ENCODE peak calls at places on chromosomes 12 and 14, in ten cellular contexts. U, A, V, C, F, Z, Y, Q, W and D are unnamed samples.

GRCh38 chr12:80936353-80936641 is 1.4 kb downstream of the LIN7A start:
- DNase-seq in U (no peak), A (no peak), V (no peak), C (no peak), F (no peak), Z (no peak), Y (no peak), Q (no peak), W (no peak), D (no peak)

GRCh38 chr14:98130691-98131090 is 1141.3 kb downstream of the BCL11B start:
- DNase-seq in U (no peak), A (no peak), V (no peak), C (no peak), F (no peak), Z (no peak), Y (no peak), Q (no peak), W (no peak), D (no peak)

GRCh38 chr14:86296173-86296572 is 766.2 kb downstream of the FLRT2 start:
- DNase-seq in U (no peak), A (peak; percentile 54), V (no peak), C (no peak), F (no peak), Z (no peak), Y (no peak), Q (no peak), W (no peak), D (no peak)

GRCh38 chr14:59150990-59151389 is 37.5 kb upstream of the DAAM1 start:
- DNase-seq in U (peak; percentile 82), A (no peak), V (no peak), C (no peak), F (no peak), Z (no peak), Y (no peak), Q (peak; percentile 30), W (no peak), D (no peak)

GRCh38 chr12:41932470-41932991 is 212.1 kb downstream of the GXYLT1 start:
- DNase-seq in U (peak; percentile 72), A (peak; percentile 10), V (no peak), C (no peak), F (peak; percentile 6), Z (peak; percentile 74), Y (no peak), Q (peak; percentile 62), W (peak; percentile 27), D (no peak)

GRCh38 chr12:88816201-88816600 is 235.9 kb upstream of the KITLG start:
- DNase-seq in U (no peak), A (peak; percentile 83), V (no peak), C (no peak), F (no peak), Z (no peak), Y (no peak), Q (no peak), W (no peak), D (no peak)

GRCh38 chr12:19764408-19764807 is 325.1 kb downstream of the AEBP2 start:
- DNase-seq in U (no peak), A (peak; percentile 10), V (no peak), C (no peak), F (no peak), Z (no peak), Y (no peak), Q (no peak), W (no peak), D (no peak)

GRCh38 chr12:123267991-123268843 is 3.4 kb downstream of the CDK2AP1 start:
- DNase-seq in U (no peak), A (no peak), V (no peak), C (no peak), F (no peak), Z (no peak), Y (no peak), Q (no peak), W (no peak), D (no peak)

DNA sequence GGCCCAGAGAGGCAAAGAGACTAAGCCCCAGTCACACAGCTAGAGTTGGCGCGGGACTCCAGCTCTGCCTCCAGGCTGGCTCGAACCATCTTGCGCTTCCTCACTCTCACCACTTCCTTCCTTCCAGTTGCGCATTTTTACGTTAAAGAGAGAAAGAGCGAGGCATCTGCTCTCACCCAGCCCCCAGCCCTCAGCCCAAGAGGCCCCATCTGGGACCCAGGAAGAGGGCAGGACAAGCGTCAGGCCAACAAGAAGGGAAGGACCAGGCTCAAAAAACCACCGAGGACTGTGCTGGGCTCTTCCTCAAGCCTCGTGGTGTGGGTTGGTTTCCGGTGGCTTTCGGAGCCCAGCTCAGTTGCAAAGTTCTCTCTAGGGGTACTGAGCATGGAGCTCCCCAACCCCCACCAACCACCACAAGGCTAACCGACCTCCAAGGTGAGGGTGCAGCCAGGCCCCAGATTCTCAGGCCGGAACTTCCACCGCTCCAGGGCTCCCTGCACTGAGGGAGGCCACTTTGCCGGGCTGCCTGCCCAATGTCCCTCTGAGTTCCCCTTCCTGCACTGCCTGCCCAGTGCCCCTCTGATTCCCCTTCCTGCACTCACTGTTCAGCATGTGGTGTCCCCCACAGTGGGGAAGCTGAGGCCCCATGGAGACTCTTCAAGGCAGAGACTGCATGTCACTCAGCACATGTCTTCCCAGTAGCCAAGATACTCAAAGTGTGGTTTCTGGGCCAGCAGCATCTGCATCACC is 35.9 kb downstream of the TESC start:
- DNase-seq in U (no peak), A (no peak), V (peak; percentile 55), C (no peak), F (peak; percentile 18), Z (no peak), Y (no peak), Q (peak; percentile 30), W (no peak), D (peak; percentile 95)
- H3K4me1 ChIP-seq in U (no peaks in the 10 kb centered on the region), A (peaks cover 8% of the 10 kb centered on the region), V (peaks cover 19% of the 10 kb centered on the region), C (peaks cover 15% of the 10 kb centered on the region), F (peaks cover 28% of the 10 kb centered on the region), Z (no peaks in the 10 kb centered on the region), Y (no peaks in the 10 kb centered on the region), Q (no peaks in the 10 kb centered on the region), W (peaks cover 3% of the 10 kb centered on the region), D (peaks cover 64% of the 10 kb centered on the region)

GRCh38 chr12:124605150-124605549 is 37.7 kb upstream of the NCOR2 start:
- DNase-seq in U (no peak), A (no peak), V (no peak), C (no peak), F (no peak), Z (peak; percentile 26), Y (no peak), Q (no peak), W (no peak), D (no peak)
- H3K4me1 ChIP-seq in U (peaks cover 31% of the 10 kb centered on the region), A (peaks cover 25% of the 10 kb centered on the region), V (peaks cover 24% of the 10 kb centered on the region), C (peaks cover 19% of the 10 kb centered on the region), F (peaks cover 25% of the 10 kb centered on the region), Z (no peaks in the 10 kb centered on the region), Y (peaks cover 54% of the 10 kb centered on the region), Q (peaks cover 9% of the 10 kb centered on the region), W (peaks cover 21% of the 10 kb centered on the region), D (peaks cover 21% of the 10 kb centered on the region)

GRCh38 chr12:25372002-25372401 is 121.3 kb upstream of the KRAS start:
- DNase-seq in U (no peak), A (no peak), V (no peak), C (no peak), F (no peak), Z (no peak), Y (no peak), Q (no peak), W (no peak), D (no peak)
- H3K4me1 ChIP-seq in U (no peaks in the 10 kb centered on the region), A (no peaks in the 10 kb centered on the region), V (no peaks in the 10 kb centered on the region), C (no peaks in the 10 kb centered on the region), F (peaks cover 11% of the 10 kb centered on the region), Z (peaks cover 5% of the 10 kb centered on the region), Y (no peaks in the 10 kb centered on the region), Q (no peaks in the 10 kb centered on the region), W (no peaks in the 10 kb centered on the region), D (no peaks in the 10 kb centered on the region)

DNA sequence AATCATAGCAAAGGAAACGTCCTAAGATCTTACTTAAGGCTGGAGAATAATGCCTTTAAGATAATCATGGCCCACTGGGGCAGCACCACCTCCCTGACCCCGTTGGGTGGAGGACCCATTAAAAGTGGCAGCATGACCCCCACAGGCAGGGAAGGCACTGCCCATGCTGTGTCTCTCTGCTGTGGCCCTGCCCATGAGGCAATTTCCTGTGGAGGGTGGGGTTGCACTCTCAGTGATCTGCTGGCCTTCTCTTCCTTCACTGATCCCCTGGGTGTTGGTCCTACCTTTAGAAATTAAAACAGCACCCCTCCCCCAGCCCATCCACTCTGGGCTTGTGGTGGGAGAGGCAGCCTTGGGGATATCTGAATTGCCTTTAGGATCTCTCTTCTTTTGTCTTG is 17.3 kb downstream of the KLRK1 start:
- DNase-seq in U (no peak), A (no peak), V (no peak), C (no peak), F (no peak), Z (peak; percentile 22), Y (no peak), Q (no peak), W (no peak), D (no peak)
- H3K4me1 ChIP-seq in U (peaks cover 36% of the 10 kb centered on the region), A (no peaks in the 10 kb centered on the region), V (no peaks in the 10 kb centered on the region), C (no peaks in the 10 kb centered on the region), F (peaks cover 92% of the 10 kb centered on the region), Z (no peaks in the 10 kb centered on the region), Y (peaks cover 16% of the 10 kb centered on the region), Q (no peaks in the 10 kb centered on the region), W (no peaks in the 10 kb centered on the region), D (no peaks in the 10 kb centered on the region)

GRCh38 chr14:32939254-32940065 is 781 bp downstream of the NPAS3 start:
- DNase-seq in U (no peak), A (peak; percentile 63), V (no peak), C (no peak), F (no peak), Z (peak; percentile 85), Y (no peak), Q (peak; percentile 80), W (no peak), D (no peak)

GRCh38 chr14:32938719-32939253 is at the start of gene NPAS3:
- DNase-seq in U (no peak), A (no peak), V (no peak), C (no peak), F (no peak), Z (peak; percentile 37), Y (no peak), Q (no peak), W (no peak), D (no peak)

GRCh38 chr14:32941668-32942065 is 3.0 kb downstream of the NPAS3 start:
- DNase-seq in U (no peak), A (peak; percentile 19), V (no peak), C (no peak), F (no peak), Z (no peak), Y (no peak), Q (no peak), W (no peak), D (no peak)

GRCh38 chr14:32940711-32941667 is 2.3 kb downstream of the NPAS3 start:
- DNase-seq in U (no peak), A (no peak), V (no peak), C (no peak), F (no peak), Z (no peak), Y (no peak), Q (no peak), W (no peak), D (no peak)

GRCh38 chr14:32940066-32940651 is 1.5 kb downstream of the NPAS3 start:
- DNase-seq in U (no peak), A (peak; percentile 55), V (no peak), C (no peak), F (no peak), Z (no peak), Y (no peak), Q (no peak), W (no peak), D (no peak)
- H3K4me1 ChIP-seq in U (no peaks in the 10 kb centered on the region), A (peaks cover 11% of the 10 kb centered on the region), V (no peaks in the 10 kb centered on the region), C (peaks cover 4% of the 10 kb centered on the region), F (no peaks in the 10 kb centered on the region), Z (peaks cover 18% of the 10 kb centered on the region), Y (no peaks in the 10 kb centered on the region), Q (peaks cover 15% of the 10 kb centered on the region), W (peaks cover 4% of the 10 kb centered on the region), D (no peaks in the 10 kb centered on the region)